ENCODE peak calls at places on chromosomes 1 and 21, in four cellular contexts. J, M, C and U are unnamed samples.

GRCh38 chr1:98126740-98127139 is 205.9 kb upstream of the DPYD start:
- DNase-seq in J (no peak), M (no peak), C (no peak), U (no peak)

GRCh38 chr1:44740179-44740617 is 561 bp downstream of the KIF2C start:
- DNase-seq in J (no peak), M (no peak), C (no peak), U (no peak)

GRCh38 chr1:211613951-211614350 is 35.0 kb upstream of the SLC30A1 start:
- DNase-seq in J (no peak), M (no peak), C (no peak), U (no peak)

GRCh38 chr21:17795084-17796036 is 23.8 kb downstream of the C21orf91 start:
- DNase-seq in J (no peak), M (no peak), C (no peak), U (no peak)

GRCh38 chr1:56676571-56677035 is 31.5 kb downstream of the PRKAA2 start:
- DNase-seq in J (peak; percentile 95), M (no peak), C (no peak), U (peak; percentile 89)

GRCh38 chr1:29357452-29357851 is 121.1 kb downstream of the PTPRU start:
- DNase-seq in J (no peak), M (no peak), C (no peak), U (no peak)

GRCh38 chr1:174008979-174009378 is 13.2 kb downstream of the RC3H1 start:
- DNase-seq in J (peak; percentile 21), M (no peak), C (no peak), U (no peak)

GRCh38 chr1:152964536-152964935 is 5.9 kb upstream of the SPRR4 start:
- DNase-seq in J (no peak), M (no peak), C (no peak), U (no peak)

GRCh38 chr1:159339517-159339916 is 37.4 kb downstream of the FCER1A start:
- DNase-seq in J (no peak), M (no peak), C (no peak), U (no peak)

GRCh38 chr1:175221548-175222175 is 29.1 kb upstream of the KIAA0040 start:
- DNase-seq in J (no peak), M (no peak), C (peak; percentile 57), U (no peak)

GRCh38 chr1:189790335-189790734 is 687.3 kb downstream of the BRINP3 start:
- DNase-seq in J (peak; percentile 8), M (no peak), C (no peak), U (no peak)

GRCh38 chr1:99886179-99886578 is 36.0 kb downstream of the AGL start:
- DNase-seq in J (no peak), M (no peak), C (no peak), U (no peak)

GRCh38 chr1:42479621-42480020 is 16.5 kb downstream of the CCDC30 start:
- DNase-seq in J (peak; percentile 19), M (no peak), C (no peak), U (peak; percentile 63)

GRCh38 chr1:111565957-111566356 is 53.6 kb upstream of the RAP1A start:
- DNase-seq in J (no peak), M (no peak), C (no peak), U (no peak)

GRCh38 chr1:109425902-109426277 is 358 bp downstream of the PSMA5 start:
- DNase-seq in J (peak; percentile 53), M (no peak), C (no peak), U (peak; percentile 82)

GRCh38 chr1:156233421-156234127 is 8.4 kb upstream of the BGLAP start:
- DNase-seq in J (peak; percentile 88), M (no peak), C (no peak), U (peak; percentile 81)

GRCh38 chr21:44988607-44989537 is 49.0 kb downstream of the SLX9 start:
- DNase-seq in J (no peak), M (no peak), C (no peak), U (no peak)

GRCh38 chr21:44986471-44987291 is 46.9 kb downstream of the SLX9 start:
- DNase-seq in J (no peak), M (no peak), C (no peak), U (no peak)

GRCh38 chr21:44987301-44987885 is 47.6 kb downstream of the SLX9 start:
- DNase-seq in J (no peak), M (no peak), C (no peak), U (no peak)

GRCh38 chr21:44989538-44989888 is 49.7 kb downstream of the SLX9 start:
- DNase-seq in J (peak; percentile 63), M (no peak), C (no peak), U (no peak)

GRCh38 chr21:44987886-44988606 is 48.2 kb downstream of the SLX9 start:
- DNase-seq in J (no peak), M (no peak), C (no peak), U (no peak)
- H3K79me1 ChIP-seq in J (no peaks in the 10 kb centered on the region), M (no peaks in the 10 kb centered on the region), C (no peaks in the 10 kb centered on the region), U (no peaks in the 10 kb centered on the region)

GRCh38 chr21:34037009-34037408 is 36.4 kb upstream of the MRPS6 start:
- DNase-seq in J (no peak), M (no peak), C (no peak), U (no peak)

GRCh38 chr21:34039678-34040382 is 33.5 kb upstream of the MRPS6 start:
- DNase-seq in J (no peak), M (no peak), C (peak; percentile 8), U (no peak)

GRCh38 chr21:34035619-34036354 is 37.6 kb upstream of the MRPS6 start:
- DNase-seq in J (no peak), M (no peak), C (peak; percentile 46), U (no peak)

GRCh38 chr21:34034369-34035014 is 38.9 kb upstream of the MRPS6 start:
- DNase-seq in J (no peak), M (no peak), C (no peak), U (no peak)

DNA sequence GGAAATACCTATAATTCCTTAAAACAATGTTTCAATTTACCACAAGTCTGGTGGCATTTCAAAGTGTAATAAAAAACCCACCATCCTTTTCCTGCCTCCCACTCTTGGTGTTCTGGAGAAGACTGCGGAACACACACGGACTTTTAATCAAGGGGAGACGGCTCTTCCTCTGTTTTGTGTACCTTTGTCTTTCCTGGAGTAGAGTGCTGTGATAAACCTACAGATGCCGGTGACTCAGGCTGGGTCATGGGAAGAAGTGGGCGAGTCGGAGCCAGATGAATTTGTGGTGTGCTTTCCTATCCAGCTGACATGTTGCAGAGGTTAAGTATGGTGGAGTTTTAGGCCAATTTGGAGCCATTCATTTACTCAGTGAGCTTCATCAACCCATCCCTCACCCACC is 35.9 kb upstream of the MRPS6 start:
- DNase-seq in J (peak; percentile 75), M (no peak), C (no peak), U (peak; percentile 42)
- H2AFZ ChIP-seq in J (no peak overlapping the region), M (no peak overlapping the region), C (no peak overlapping the region), U (no peak overlapping the region)

GRCh38 chr1:206693029-206693428 is 8.3 kb downstream of the MAPKAPK2 start:
- DNase-seq in J (peak; percentile 85), M (no peak), C (no peak), U (peak; percentile 85)

GRCh38 chr1:206693592-206693991 is 8.9 kb downstream of the MAPKAPK2 start:
- DNase-seq in J (peak; percentile 50), M (no peak), C (no peak), U (peak; percentile 48)

GRCh38 chr1:206695751-206696150 is 11.0 kb downstream of the MAPKAPK2 start:
- DNase-seq in J (no peak), M (no peak), C (no peak), U (no peak)

GRCh38 chr1:206694551-206695124 is 9.9 kb downstream of the MAPKAPK2 start:
- DNase-seq in J (no peak), M (peak; percentile 32), C (no peak), U (no peak)

DNA sequence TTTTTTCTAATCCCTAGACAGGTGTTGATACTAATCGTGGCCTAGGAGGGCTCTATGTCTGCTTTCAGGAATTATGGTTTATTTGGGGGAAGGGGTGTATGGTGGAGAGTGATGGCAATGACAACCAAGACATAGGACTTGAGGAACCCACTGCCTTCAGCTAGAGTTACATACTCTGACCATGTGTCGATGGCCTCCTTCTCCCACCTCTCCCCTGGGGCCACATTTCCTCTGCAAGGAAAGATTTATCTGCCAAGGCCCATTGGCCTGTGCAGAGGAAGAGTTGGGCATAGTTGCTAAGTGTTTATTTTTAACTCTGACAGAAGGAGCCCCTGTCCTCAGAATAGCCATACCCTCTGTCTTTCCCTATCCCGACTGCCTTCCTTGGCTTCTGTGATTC is 9.4 kb downstream of the MAPKAPK2 start:
- DNase-seq in J (no peak), M (no peak), C (no peak), U (no peak)
- H3K79me1 ChIP-seq in J (peaks cover 23% of the 10 kb centered on the region), M (peaks cover 5% of the 10 kb centered on the region), C (peaks cover 45% of the 10 kb centered on the region), U (peaks cover 10% of the 10 kb centered on the region)

GRCh38 chr1:58724483-58724882 is 24.6 kb upstream of the MYSM1 start:
- DNase-seq in J (no peak), M (no peak), C (no peak), U (no peak)

GRCh38 chr1:58720680-58721079 is 20.8 kb upstream of the MYSM1 start:
- DNase-seq in J (peak; percentile 52), M (no peak), C (no peak), U (no peak)

GRCh38 chr1:58721247-58721820 is 21.5 kb upstream of the MYSM1 start:
- DNase-seq in J (no peak), M (no peak), C (no peak), U (no peak)

GRCh38 chr1:58722967-58723366 is 23.1 kb upstream of the MYSM1 start:
- DNase-seq in J (no peak), M (no peak), C (no peak), U (peak; percentile 8)

DNA sequence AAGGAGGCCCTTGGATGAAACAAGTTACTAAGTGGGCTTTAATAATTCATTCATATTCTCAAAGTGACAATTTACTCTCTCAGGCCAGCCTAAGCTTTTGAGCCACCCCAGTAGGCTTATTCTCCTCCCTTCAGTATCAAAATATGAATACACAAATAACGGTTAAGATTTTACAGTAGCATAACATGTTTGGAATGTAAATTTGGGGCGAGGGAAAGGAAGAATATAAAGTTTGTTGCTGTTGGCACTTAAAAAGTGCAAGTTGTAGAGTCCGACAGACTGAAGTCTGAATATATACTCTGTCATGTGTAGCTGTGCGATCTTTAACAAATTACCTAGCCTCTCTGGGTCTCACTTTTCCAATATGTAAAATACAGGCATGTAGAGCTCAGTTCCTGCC is 22.6 kb upstream of the MYSM1 start:
- DNase-seq in J (peak; percentile 54), M (no peak), C (no peak), U (no peak)
- H2AFZ ChIP-seq in J (no peak overlapping the region), M (no peak overlapping the region), C (no peak overlapping the region), U (no peak overlapping the region)

DNA sequence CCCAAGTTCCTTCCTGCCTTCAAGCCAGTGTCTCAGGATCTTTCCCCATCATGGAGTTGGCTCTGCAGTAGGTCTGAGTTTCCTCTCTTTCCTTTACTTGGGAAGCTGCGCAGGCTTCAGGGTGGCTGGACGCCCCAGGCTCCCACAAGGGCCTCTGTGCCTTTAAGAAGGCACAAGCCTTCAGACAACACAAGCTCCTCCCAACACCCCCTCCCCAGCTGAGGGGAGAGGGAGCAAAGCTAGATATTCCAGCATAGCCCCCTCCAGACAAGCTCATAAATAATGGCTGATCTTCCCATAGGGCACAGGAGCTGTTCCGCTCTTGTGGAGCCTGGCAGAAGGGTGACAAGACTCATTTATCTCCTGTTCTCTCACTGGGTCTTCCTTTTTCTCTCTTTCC is 27.9 kb upstream of the ATP2B4 start:
- DNase-seq in J (no peak), M (no peak), C (no peak), U (no peak)
- H3K79me1 ChIP-seq in J (no peaks in the 10 kb centered on the region), M (no peaks in the 10 kb centered on the region), C (no peaks in the 10 kb centered on the region), U (no peaks in the 10 kb centered on the region)

GRCh38 chr1:230977781-230978490 is 725 bp downstream of the TTC13 start:
- DNase-seq in J (peak; percentile 11), M (peak; percentile 26), C (peak; percentile 61), U (peak; percentile 24)
- H2AFZ ChIP-seq in J (peak overlapping the region; percentile 97), M (peak overlapping the region; percentile 93), C (no peak overlapping the region), U (peak overlapping the region; percentile 84)